ENCODE peak calls at places on chromosomes 3 and 15, in eight cellular contexts. U is body of pancreas; R is Panc1; G is HCT116; H is heart left ventricle; I is HAP-1; N is CD4-positive, CD25-positive, alpha-beta regulatory T cell; O is neuronal stem cell. Z is an unnamed sample.

GRCh38 chr3:30943206-30943605 is 48.7 kb upstream of the GADL1 start:
- DNase-seq in U (no peak), R (no peak), G (no peak), H (no peak), I (no peak), N (no peak), O (no peak), Z (no peak)

GRCh38 chr3:39180183-39180545 is 12.2 kb downstream of the XIRP1 start:
- DNase-seq in U (no peak), R (no peak), G (no peak), H (no peak), I (no peak), N (peak; percentile 13), O (no peak), Z (no peak)

GRCh38 chr15:38300395-38300794 is 47.8 kb downstream of the SPRED1 start:
- DNase-seq in U (no peak), R (no peak), G (no peak), H (no peak), I (no peak), N (no peak), O (no peak), Z (no peak)

GRCh38 chr3:187150599-187150998 is 11.3 kb upstream of the RPL39L start:
- DNase-seq in U (peak; percentile 15), R (no peak), G (no peak), H (no peak), I (peak; percentile 69), N (peak; percentile 61), O (no peak), Z (peak; percentile 56)

GRCh38 chr15:54305138-54305537 is 326.9 kb downstream of the UNC13C start:
- DNase-seq in U (no peak), R (no peak), G (no peak), H (no peak), I (no peak), N (no peak), O (no peak), Z (no peak)

GRCh38 chr3:66271231-66271630 is 50.4 kb downstream of the SLC25A26 start:
- DNase-seq in U (no peak), R (no peak), G (no peak), H (no peak), I (no peak), N (no peak), O (no peak), Z (no peak)

GRCh38 chr15:70267879-70268278 is 170.2 kb upstream of the TLE3 start:
- DNase-seq in U (no peak), R (no peak), G (no peak), H (no peak), I (no peak), N (no peak), O (no peak), Z (no peak)

GRCh38 chr3:64681827-64682226 is 6.0 kb downstream of the ADAMTS9 start:
- DNase-seq in U (no peak), R (no peak), G (no peak), H (no peak), I (no peak), N (no peak), O (no peak), Z (no peak)

GRCh38 chr3:54099381-54099780 is 23.0 kb upstream of the CACNA2D3 start:
- DNase-seq in U (no peak), R (no peak), G (no peak), H (peak; percentile 35), I (no peak), N (no peak), O (no peak), Z (no peak)

GRCh38 chr3:120909602-120909878 is 1.5 kb downstream of the STXBP5L start:
- DNase-seq in U (no peak), R (no peak), G (no peak), H (no peak), I (no peak), N (no peak), O (no peak), Z (no peak)

GRCh38 chr3:87436781-87437543 is 160.6 kb upstream of the POU1F1 start:
- DNase-seq in U (no peak), R (no peak), G (no peak), H (no peak), I (no peak), N (no peak), O (no peak), Z (no peak)

GRCh38 chr3:27686642-27687041 is 35.5 kb downstream of the EOMES start:
- DNase-seq in U (no peak), R (no peak), G (no peak), H (no peak), I (no peak), N (no peak), O (no peak), Z (no peak)

GRCh38 chr3:116339441-116340028 is 105.8 kb downstream of the LSAMP start:
- DNase-seq in U (peak; percentile 10), R (no peak), G (no peak), H (no peak), I (no peak), N (no peak), O (no peak), Z (no peak)

GRCh38 chr15:91759560-91759959 is 93.9 kb upstream of the SLCO3A1 start:
- DNase-seq in U (no peak), R (no peak), G (no peak), H (no peak), I (no peak), N (no peak), O (no peak), Z (no peak)

GRCh38 chr3:31531465-31531991 is 1.2 kb upstream of the STT3B start:
- DNase-seq in U (no peak), R (no peak), G (no peak), H (no peak), I (no peak), N (no peak), O (no peak), Z (no peak)

GRCh38 chr15:72375501-72375845 is 341 bp downstream of the HEXA start:
- DNase-seq in U (peak; percentile 80), R (no peak), G (no peak), H (peak; percentile 54), I (no peak), N (no peak), O (no peak), Z (no peak)

DNA sequence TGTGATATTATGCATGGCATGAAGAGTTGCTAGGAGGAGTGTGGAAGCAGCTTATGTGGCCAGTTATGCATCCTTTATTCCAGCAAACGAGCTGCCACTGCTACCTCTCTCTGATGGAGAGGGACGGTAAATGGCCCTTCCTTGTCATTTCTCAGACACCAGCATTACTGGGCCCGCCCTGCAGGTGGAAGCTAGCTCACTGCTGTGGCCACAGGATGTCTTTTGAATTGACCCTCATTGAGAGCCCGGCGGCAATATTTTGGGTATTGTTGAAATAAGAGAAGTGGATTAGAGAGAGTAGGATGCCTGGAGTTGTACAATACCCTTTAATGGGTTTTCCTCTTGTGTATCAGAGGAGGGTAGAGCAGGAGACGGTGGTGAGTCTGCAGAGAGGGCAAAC is 1.5 kb downstream of the MINAR1 start:
- DNase-seq in U (no peak), R (no peak), G (no peak), H (no peak), I (peak; percentile 76), N (no peak), O (no peak), Z (no peak)
- H3K27me3 ChIP-seq in U (no peaks in the 10 kb centered on the region), R (peaks cover 39% of the 10 kb centered on the region), G (no peaks in the 10 kb centered on the region), H (peaks cover 36% of the 10 kb centered on the region), I (peaks cover 54% of the 10 kb centered on the region), N (peaks cover 29% of the 10 kb centered on the region), O (peaks cover 50% of the 10 kb centered on the region), Z (peaks cover 7% of the 10 kb centered on the region)

GRCh38 chr15:64773606-64774555 is 1.5 kb downstream of the RBPMS2 start:
- DNase-seq in U (no peak), R (no peak), G (no peak), H (no peak), I (peak; percentile 37), N (no peak), O (no peak), Z (no peak)
- H3K4me3 ChIP-seq in U (no peak overlapping the region), R (peak overlapping the region; percentile 40), G (peak overlapping the region; percentile 66), H (peak overlapping the region; percentile 44), I (peak overlapping the region; percentile 42), N (no peak overlapping the region), O (peak overlapping the region; percentile 77), Z (no peak overlapping the region)

GRCh38 chr15:41043276-41043675 is 72.8 kb downstream of the INO80 start:
- DNase-seq in U (no peak), R (no peak), G (no peak), H (no peak), I (no peak), N (no peak), O (no peak), Z (no peak)

GRCh38 chr15:41042851-41043250 is 73.2 kb downstream of the INO80 start:
- DNase-seq in U (no peak), R (no peak), G (no peak), H (no peak), I (no peak), N (no peak), O (no peak), Z (no peak)

GRCh38 chr15:41051139-41051538 is 64.9 kb downstream of the INO80 start:
- DNase-seq in U (no peak), R (no peak), G (no peak), H (no peak), I (no peak), N (no peak), O (no peak), Z (no peak)

GRCh38 chr15:41047474-41047873 is 68.6 kb downstream of the INO80 start:
- DNase-seq in U (no peak), R (no peak), G (no peak), H (no peak), I (no peak), N (no peak), O (no peak), Z (no peak)

DNA sequence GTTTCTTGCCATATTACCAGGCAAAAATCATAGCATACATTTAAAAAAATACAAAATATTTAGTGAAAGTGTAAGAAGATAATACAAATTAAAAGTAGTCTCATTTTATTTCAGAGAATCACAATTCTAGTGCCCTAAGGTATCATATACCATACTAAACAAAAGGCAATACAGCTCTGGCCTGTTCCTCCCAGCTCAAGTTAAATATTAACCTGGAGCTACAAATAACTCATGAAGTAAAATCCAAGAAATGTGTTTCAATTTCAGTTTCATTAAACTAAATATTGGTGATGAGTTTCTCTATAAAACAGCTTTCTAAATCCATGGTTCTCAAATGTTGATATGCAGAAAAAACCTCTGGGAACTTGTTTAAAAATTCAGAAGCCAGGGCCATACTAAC is 67.7 kb downstream of the INO80 start:
- DNase-seq in U (no peak), R (no peak), G (no peak), H (no peak), I (no peak), N (no peak), O (no peak), Z (no peak)
- H3K36me3 ChIP-seq in U (peaks cover 23% of the 10 kb centered on the region), R (peaks cover 38% of the 10 kb centered on the region), G (peaks cover 42% of the 10 kb centered on the region), H (peaks cover 100% of the 10 kb centered on the region), I (peaks cover 77% of the 10 kb centered on the region), N (peaks cover 76% of the 10 kb centered on the region), O (peaks cover 21% of the 10 kb centered on the region), Z (peaks cover 36% of the 10 kb centered on the region)

DNA sequence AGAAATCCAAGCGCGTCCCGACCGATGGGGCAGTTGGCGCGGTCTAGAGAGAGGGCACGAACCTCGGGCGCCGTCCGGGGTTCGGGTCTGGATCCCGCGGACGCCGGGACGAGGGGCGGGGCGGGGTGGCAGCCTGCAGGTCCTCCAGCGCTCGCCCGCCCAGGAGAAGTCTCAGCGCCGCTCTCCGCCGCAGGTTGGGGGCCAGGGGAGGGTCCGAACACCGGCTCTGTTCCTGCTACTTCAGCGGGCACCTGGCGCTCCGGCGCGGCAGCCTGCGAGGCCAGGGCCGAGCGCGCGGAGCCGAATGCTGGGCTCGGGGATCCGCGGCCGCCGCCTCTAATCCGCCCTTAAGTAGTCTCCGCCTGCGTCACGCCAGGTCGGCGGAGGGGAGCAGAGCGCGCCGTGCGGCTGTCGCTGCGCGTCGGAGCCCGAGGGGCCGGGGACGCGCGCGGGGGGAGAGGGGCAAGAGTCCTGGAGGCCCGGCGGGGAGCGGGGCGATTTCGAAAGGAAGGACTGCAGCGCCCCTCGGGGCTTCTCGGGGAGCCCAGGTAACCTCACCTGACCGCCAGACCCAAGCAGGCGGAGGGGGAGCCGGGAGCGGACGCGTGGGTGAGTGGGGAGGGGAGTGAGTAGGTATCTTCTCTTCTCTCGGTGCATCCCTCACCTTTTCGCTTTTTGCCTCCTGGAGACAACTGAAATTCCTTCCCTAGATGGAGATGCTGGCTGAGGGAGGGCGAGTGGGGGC is at the start of gene GJD2:
- DNase-seq in U (peak; percentile 27), R (no peak), G (no peak), H (no peak), I (peak; percentile 13), N (no peak), O (peak; percentile 51), Z (no peak)
- H3K27me3 ChIP-seq in U (peaks cover 17% of the 10 kb centered on the region), R (peaks cover 34% of the 10 kb centered on the region), G (peaks cover 54% of the 10 kb centered on the region), H (peaks cover 30% of the 10 kb centered on the region), I (peaks cover 54% of the 10 kb centered on the region), N (peaks cover 39% of the 10 kb centered on the region), O (peaks cover 39% of the 10 kb centered on the region), Z (peaks cover 10% of the 10 kb centered on the region)

Z was measured in CD8-positive, alpha-beta memory T cell.